ENCODE peak calls at places on chromosomes 12 and 14, in six cellular contexts. S, D, A, Z, H and K are unnamed samples.
A peak's percentile ranks its signal among the peaks of the same experiment; 100 is the strongest.

GRCh38 chr12:1532796-1533195 is 61.6 kb downstream of the FBXL14 start:
- DNase-seq in H (no peak), A (no peak), Z (no peak), D (no peak), S (no peak), K (peak; percentile 21)

GRCh38 chr14:75277000-75277795 is 1.4 kb upstream of the FOS start:
- DNase-seq in Z (peak; percentile 95), A (peak; percentile 79), H (peak; percentile 89), D (peak; percentile 96), S (peak; percentile 85), K (peak; percentile 96)

GRCh38 chr12:9798008-9798619 is 29.2 kb upstream of the KLRF1 start:
- DNase-seq in A (no peak), H (peak; percentile 82), S (peak; percentile 78), Z (no peak), D (peak; percentile 65), K (no peak)

GRCh38 chr12:67068204-67068731 is 200.9 kb upstream of the CAND1 start:
- DNase-seq in H (peak; percentile 41), S (no peak), A (no peak), Z (no peak), D (no peak), K (no peak)

GRCh38 chr14:24997335-24997734 is 52.6 kb downstream of the STXBP6 start:
- DNase-seq in Z (no peak), H (no peak), A (no peak), D (no peak), S (no peak), K (no peak)

GRCh38 chr14:79562158-79562557 is 649.1 kb downstream of the DIO2 start:
- DNase-seq in H (no peak), Z (no peak), S (no peak), D (no peak), A (no peak), K (no peak)

GRCh38 chr12:19988457-19988856 is 379.9 kb upstream of the PDE3A start:
- DNase-seq in D (peak; percentile 58), S (no peak), Z (no peak), H (no peak), A (no peak), K (no peak)

GRCh38 chr12:124377981-124378509 is 83.2 kb downstream of the RFLNA start:
- DNase-seq in H (no peak), S (no peak), A (no peak), D (no peak), Z (no peak), K (no peak)

GRCh38 chr12:53761306-53761705 is 9.5 kb upstream of the CISTR start:
- DNase-seq in Z (no peak), H (no peak), A (no peak), D (no peak), S (no peak), K (no peak)

GRCh38 chr14:68789002-68789797 is 3.7 kb downstream of the ZFP36L1 start:
- DNase-seq in S (peak; percentile 86), A (peak; percentile 79), D (peak; percentile 83), H (peak; percentile 91), Z (peak; percentile 88), K (no peak)

GRCh38 chr12:30794591-30795409 is 40.0 kb upstream of the CAPRIN2 start:
- DNase-seq in Z (peak; percentile 56), S (peak; percentile 95), D (peak; percentile 92), H (peak; percentile 72), A (no peak), K (no peak)

GRCh38 chr12:51600721-51601120 is 9.7 kb downstream of the SCN8A start:
- DNase-seq in H (no peak), D (no peak), Z (no peak), A (no peak), S (no peak), K (no peak)

GRCh38 chr12:70638639-70639349 is 1.6 kb upstream of the PTPRB start:
- DNase-seq in Z (no peak), H (no peak), D (no peak), S (no peak), A (no peak), K (no peak)

GRCh38 chr14:63616015-63616414 is 25.7 kb downstream of the WDR89 start:
- DNase-seq in H (no peak), Z (no peak), A (no peak), D (peak; percentile 22), S (peak; percentile 47), K (no peak)

GRCh38 chr12:56957229-56958052 is at the start of gene RDH16:
- DNase-seq in D (no peak), H (no peak), S (no peak), A (no peak), Z (no peak), K (peak; percentile 72)

GRCh38 chr12:49716546-49716945 is 9.3 kb upstream of the FMNL3 start:
- DNase-seq in S (no peak), D (no peak), Z (no peak), H (no peak), A (no peak), K (no peak)

GRCh38 chr12:111424793-111425251 is 19.1 kb downstream of the SH2B3 start:
- DNase-seq in S (no peak), Z (no peak), A (no peak), D (no peak), H (no peak), K (no peak)

GRCh38 chr14:105258846-105259245 is 10.5 kb downstream of the BTBD6 start:
- DNase-seq in H (no peak), A (no peak), S (no peak), Z (no peak), D (no peak), K (no peak)

GRCh38 chr12:116959845-116960514 is 49.2 kb downstream of the FBXW8 start:
- DNase-seq in D (no peak), Z (no peak), H (no peak), S (peak; percentile 25), A (no peak), K (no peak)

GRCh38 chr14:76936483-76936882 is 92.0 kb downstream of the IRF2BPL start:
- DNase-seq in H (no peak), A (no peak), S (no peak), Z (peak; percentile 70), D (peak; percentile 80), K (no peak)

GRCh38 chr12:57138526-57139272 is 8.7 kb downstream of the LRP1-AS start:
- DNase-seq in D (peak; percentile 73), S (peak; percentile 56), A (no peak), Z (peak; percentile 91), H (no peak), K (no peak)

DNA sequence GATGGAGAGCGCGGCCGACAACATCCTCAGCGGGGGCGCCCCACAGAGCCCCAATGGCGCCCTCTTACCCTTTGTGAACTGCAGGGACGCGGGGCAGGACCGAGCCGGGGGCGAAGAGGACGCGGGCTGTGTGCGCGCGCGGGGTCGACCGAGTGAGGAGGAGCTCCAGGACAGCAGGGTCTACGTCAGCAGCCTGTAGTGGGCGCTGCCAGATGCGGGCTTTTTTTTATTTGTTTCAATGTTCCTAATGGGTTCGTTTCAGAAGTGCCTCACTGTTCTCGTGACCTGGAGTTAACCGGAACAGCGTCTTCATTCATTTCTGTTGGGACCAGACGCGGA is 103.8 kb upstream of the FKBP4 start:
- DNase-seq in H (no peak), Z (no peak), D (peak; percentile 12), A (peak; percentile 46), S (no peak), K (peak; percentile 82)
- TF ChIP-seq CTCF in H (no peak), Z (peak; percentile 8), D (no peak), A (peak; percentile 16), S (no peak), K (no peak)

GRCh38 chr14:56219666-56220413 is 101.6 kb downstream of the PELI2 start:
- DNase-seq in Z (no peak), A (no peak), D (peak; percentile 36), S (no peak), H (no peak), K (no peak)

GRCh38 chr14:56221392-56222128 is 103.3 kb downstream of the PELI2 start:
- DNase-seq in D (no peak), Z (no peak), H (no peak), S (no peak), A (no peak), K (no peak)

GRCh38 chr14:56224691-56225681 is 106.8 kb downstream of the PELI2 start:
- DNase-seq in A (no peak), D (no peak), H (peak; percentile 42), Z (no peak), S (no peak), K (no peak)

DNA sequence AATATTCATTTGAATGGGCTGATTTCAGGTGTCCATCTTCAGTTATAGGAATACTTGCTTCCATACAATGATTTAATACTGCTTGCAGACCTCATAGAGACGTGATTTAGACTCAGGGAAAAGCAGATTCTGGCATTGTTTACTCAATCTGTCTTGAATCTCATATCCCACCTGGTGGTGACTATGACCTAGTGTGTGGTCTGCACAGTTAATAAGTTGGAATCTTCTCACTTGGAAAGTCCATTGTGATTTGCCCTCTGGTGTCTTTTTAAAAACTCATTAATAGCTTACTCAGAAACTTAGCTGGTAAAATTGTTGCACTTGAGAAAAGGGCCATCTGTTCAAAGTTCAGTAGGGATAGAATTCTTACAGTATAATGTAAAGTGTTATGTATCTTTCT is 106.0 kb downstream of the PELI2 start:
- DNase-seq in S (no peak), Z (no peak), D (no peak), A (no peak), H (no peak), K (no peak)
- TF ChIP-seq CTCF in S (no peak), Z (no peak), D (no peak), A (no peak), H (no peak), K (no peak)

DNA sequence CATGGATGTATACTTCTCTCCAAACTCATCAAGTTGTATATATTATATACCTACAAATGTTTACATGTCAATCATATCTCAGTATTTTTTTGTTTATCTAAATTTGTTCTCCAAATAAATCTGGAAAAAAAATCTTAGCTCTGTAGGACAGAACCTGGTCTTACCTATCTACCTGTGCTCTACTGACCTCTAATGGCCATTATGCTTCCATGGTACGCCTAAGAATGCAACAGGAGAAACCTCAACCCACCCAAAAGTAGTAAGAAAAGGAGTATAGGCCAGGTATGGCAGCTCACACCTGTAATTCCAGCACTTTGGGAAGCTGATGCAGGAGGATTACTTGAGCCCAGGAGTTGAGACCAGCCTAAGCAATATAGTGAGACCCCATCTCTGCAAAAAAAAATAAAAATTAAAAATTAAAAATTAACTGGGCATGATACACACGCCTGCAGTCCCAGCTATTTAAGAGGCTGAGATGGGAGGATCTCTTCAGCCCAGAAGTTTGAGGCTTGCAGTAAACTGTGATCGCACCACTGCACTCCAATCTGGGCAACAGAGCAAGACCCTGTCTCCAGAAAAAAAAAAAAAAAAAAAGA is 8.7 kb downstream of the OR11H4 start:
- DNase-seq in S (peak; percentile 36), A (no peak), H (peak; percentile 10), D (no peak), Z (no peak), K (no peak)
- TF ChIP-seq CTCF in S (peak; percentile 42), A (no peak), H (no peak), D (no peak), Z (no peak), K (no peak)

GRCh38 chr14:102805454-102805891 is 28.2 kb downstream of the TRAF3 start:
- DNase-seq in A (no peak), Z (no peak), D (peak; percentile 29), S (peak; percentile 75), H (no peak), K (no peak)
- TF ChIP-seq CTCF in A (no peak), Z (no peak), D (peak; percentile 5), S (no peak), H (no peak), K (no peak)

GRCh38 chr14:45134051-45134958 is at the start of gene FKBP3:
- DNase-seq in H (peak; percentile 92), Z (peak; percentile 98), D (peak; percentile 99), S (peak; percentile 98), A (peak; percentile 85), K (peak; percentile 98)
- TF ChIP-seq CTCF in H (no peak), Z (peak; percentile 17), D (no peak), S (peak; percentile 13), A (no peak), K (peak; percentile 33)